ENCODE peak calls at places on chromosomes 6 and 20, in nine cellular contexts. X, V, D, N, B, A, U, J and I are unnamed samples.

GRCh38 chr20:2342243-2342642 is 38.5 kb upstream of the TGM6 start:
- DNase-seq in V (no peak), B (no peak), U (no peak), X (no peak), J (no peak), A (no peak), D (no peak), N (no peak), I (no peak)

GRCh38 chr20:20561841-20562240 is 150.6 kb downstream of the RALGAPA2 start:
- DNase-seq in U (no peak), A (no peak), J (no peak), V (no peak), B (no peak), X (no peak), N (no peak), D (no peak), I (no peak)

GRCh38 chr6:124792386-124792785 is 169.9 kb upstream of the RNF217 start:
- DNase-seq in X (no peak), V (no peak), J (no peak), A (no peak), B (no peak), U (no peak), D (no peak), N (no peak), I (no peak)

GRCh38 chr20:45017859-45018258 is 51.5 kb downstream of the STK4 start:
- DNase-seq in X (no peak), D (no peak), V (no peak), J (no peak), N (no peak), A (no peak), U (no peak), B (no peak), I (no peak)

GRCh38 chr6:51844391-51844735 is 243.1 kb downstream of the PKHD1 start:
- DNase-seq in B (no peak), V (no peak), D (no peak), J (no peak), X (no peak), N (no peak), A (no peak), U (no peak), I (no peak)

GRCh38 chr20:56957737-56958553 is 308.5 kb downstream of the BMP7 start:
- DNase-seq in X (no peak), A (no peak), N (no peak), B (no peak), V (no peak), D (no peak), U (no peak), J (no peak), I (no peak)

GRCh38 chr6:82681119-82681714 is 317.6 kb downstream of the TPBG start:
- DNase-seq in V (no peak), J (no peak), N (no peak), D (no peak), U (no peak), X (no peak), B (no peak), A (no peak), I (no peak)

GRCh38 chr6:15268130-15268908 is 22.4 kb downstream of the JARID2 start:
- DNase-seq in J (no peak), U (no peak), B (no peak), D (no peak), V (no peak), X (no peak), A (no peak), N (no peak), I (no peak)

GRCh38 chr6:168129292-168130167 is 50.5 kb upstream of the FRMD1 start:
- DNase-seq in D (no peak), V (no peak), B (no peak), X (no peak), A (no peak), J (no peak), U (no peak), N (no peak), I (no peak)

GRCh38 chr6:56387621-56388413 is 140.4 kb upstream of the COL21A1 start:
- DNase-seq in N (no peak), A (no peak), D (no peak), X (peak; percentile 69), U (no peak), B (no peak), J (no peak), V (no peak), I (no peak)

GRCh38 chr6:73523434-73524123 is 2.7 kb upstream of the EEF1A1 start:
- DNase-seq in V (peak; percentile 93), X (peak; percentile 86), J (peak; percentile 86), U (peak; percentile 77), N (peak; percentile 16), A (peak; percentile 72), B (peak; percentile 57), D (peak; percentile 88), I (peak; percentile 58)

DNA sequence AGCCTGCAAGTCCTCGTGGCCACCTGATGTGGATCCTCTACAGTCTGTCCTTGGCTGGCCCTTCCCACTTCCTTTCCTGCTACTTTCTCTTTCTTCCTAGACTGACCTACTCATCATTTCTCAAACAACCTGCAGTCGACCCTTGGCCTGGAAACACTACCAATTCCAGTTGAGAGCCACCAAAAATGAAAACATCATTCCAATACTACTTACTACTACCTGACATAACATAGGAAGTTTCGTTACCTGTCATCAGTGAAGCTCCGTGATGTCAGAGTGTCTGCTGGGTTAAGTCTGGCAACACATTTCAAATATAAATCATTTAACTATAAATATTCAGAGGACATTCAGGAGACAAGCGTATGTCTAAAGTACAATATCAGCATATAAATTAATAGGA is 13.8 kb downstream of the GZF1 start:
- DNase-seq in X (no peak), N (no peak), A (no peak), J (no peak), U (no peak), D (no peak), V (no peak), B (no peak), I (no peak)
- H3K4me1 ChIP-seq in X (no peaks in the 10 kb centered on the region), N (no peaks in the 10 kb centered on the region), A (no peaks in the 10 kb centered on the region), J (no peaks in the 10 kb centered on the region), U (no peaks in the 10 kb centered on the region), D (no peaks in the 10 kb centered on the region), V (peaks cover 11% of the 10 kb centered on the region), B (no peaks in the 10 kb centered on the region), I (no peaks in the 10 kb centered on the region)

GRCh38 chr6:146544783-146545182 is 1.1 kb downstream of the RAB32 start:
- DNase-seq in J (no peak), B (peak; percentile 29), V (no peak), X (no peak), A (no peak), N (peak; percentile 27), U (peak; percentile 19), D (peak; percentile 29), I (no peak)
- H3K4me3 ChIP-seq in J (no peak overlapping the region), B (peak overlapping the region; percentile 88), V (peak overlapping the region; percentile 85), X (peak overlapping the region; percentile 87), A (peak overlapping the region; percentile 73), N (peak overlapping the region; percentile 76), U (peak overlapping the region; percentile 90), D (no peak overlapping the region), I (peak overlapping the region; percentile 85)

GRCh38 chr6:90444125-90444745 is 142.6 kb downstream of the MAP3K7 start:
- DNase-seq in A (no peak), J (no peak), X (no peak), D (no peak), V (no peak), U (no peak), B (no peak), N (no peak), I (no peak)

GRCh38 chr6:90446164-90446563 is 140.7 kb downstream of the MAP3K7 start:
- DNase-seq in V (no peak), X (no peak), N (peak; percentile 43), U (no peak), A (no peak), J (no peak), B (peak; percentile 82), D (no peak), I (no peak)

GRCh38 chr6:90450268-90450953 is 136.5 kb downstream of the MAP3K7 start:
- DNase-seq in U (no peak), N (no peak), B (no peak), D (no peak), V (no peak), J (no peak), A (no peak), X (no peak), I (no peak)

GRCh38 chr6:90442366-90442765 is 144.5 kb downstream of the MAP3K7 start:
- DNase-seq in U (no peak), B (peak; percentile 25), X (no peak), V (no peak), D (no peak), N (peak; percentile 22), A (no peak), J (no peak), I (no peak)

GRCh38 chr6:90445533-90446108 is 141.3 kb downstream of the MAP3K7 start:
- DNase-seq in X (no peak), J (no peak), V (no peak), N (no peak), U (no peak), A (no peak), B (no peak), D (no peak), I (no peak)
- H3K4me1 ChIP-seq in X (no peaks in the 10 kb centered on the region), J (no peaks in the 10 kb centered on the region), V (no peaks in the 10 kb centered on the region), N (no peaks in the 10 kb centered on the region), U (no peaks in the 10 kb centered on the region), A (peaks cover 12% of the 10 kb centered on the region), B (no peaks in the 10 kb centered on the region), D (no peaks in the 10 kb centered on the region), I (peaks cover 8% of the 10 kb centered on the region)

DNA sequence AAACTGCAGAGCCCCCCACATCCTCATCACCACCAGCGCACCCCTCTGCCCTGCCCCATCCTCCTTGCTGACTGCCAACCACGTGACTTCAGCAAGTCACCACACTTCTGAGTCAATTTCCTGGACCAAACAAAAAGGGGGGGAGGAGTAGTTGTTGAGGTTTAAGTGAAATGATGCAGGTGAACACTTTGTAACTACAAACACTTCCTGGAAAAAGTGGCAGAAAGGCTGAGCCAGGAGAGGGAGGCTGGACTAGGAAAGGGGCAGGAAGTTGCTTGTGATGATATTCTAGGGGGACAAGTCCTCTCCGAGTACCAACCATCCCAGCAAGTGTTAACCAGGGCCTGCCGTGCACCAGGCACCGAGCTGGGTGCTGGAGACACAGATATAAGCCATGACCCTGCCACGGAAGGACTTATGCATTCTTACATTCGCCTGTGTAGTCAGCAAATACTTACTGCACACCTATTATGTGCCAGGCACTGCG is 67.4 kb downstream of the PREX1 start:
- DNase-seq in U (peak; percentile 29), J (no peak), V (no peak), A (no peak), B (no peak), X (no peak), N (peak; percentile 24), D (no peak), I (no peak)
- H3K4me3 ChIP-seq in U (no peak overlapping the region), J (no peak overlapping the region), V (peak overlapping the region; percentile 2), A (no peak overlapping the region), B (no peak overlapping the region), X (no peak overlapping the region), N (no peak overlapping the region), D (no peak overlapping the region), I (no peak overlapping the region)

DNA sequence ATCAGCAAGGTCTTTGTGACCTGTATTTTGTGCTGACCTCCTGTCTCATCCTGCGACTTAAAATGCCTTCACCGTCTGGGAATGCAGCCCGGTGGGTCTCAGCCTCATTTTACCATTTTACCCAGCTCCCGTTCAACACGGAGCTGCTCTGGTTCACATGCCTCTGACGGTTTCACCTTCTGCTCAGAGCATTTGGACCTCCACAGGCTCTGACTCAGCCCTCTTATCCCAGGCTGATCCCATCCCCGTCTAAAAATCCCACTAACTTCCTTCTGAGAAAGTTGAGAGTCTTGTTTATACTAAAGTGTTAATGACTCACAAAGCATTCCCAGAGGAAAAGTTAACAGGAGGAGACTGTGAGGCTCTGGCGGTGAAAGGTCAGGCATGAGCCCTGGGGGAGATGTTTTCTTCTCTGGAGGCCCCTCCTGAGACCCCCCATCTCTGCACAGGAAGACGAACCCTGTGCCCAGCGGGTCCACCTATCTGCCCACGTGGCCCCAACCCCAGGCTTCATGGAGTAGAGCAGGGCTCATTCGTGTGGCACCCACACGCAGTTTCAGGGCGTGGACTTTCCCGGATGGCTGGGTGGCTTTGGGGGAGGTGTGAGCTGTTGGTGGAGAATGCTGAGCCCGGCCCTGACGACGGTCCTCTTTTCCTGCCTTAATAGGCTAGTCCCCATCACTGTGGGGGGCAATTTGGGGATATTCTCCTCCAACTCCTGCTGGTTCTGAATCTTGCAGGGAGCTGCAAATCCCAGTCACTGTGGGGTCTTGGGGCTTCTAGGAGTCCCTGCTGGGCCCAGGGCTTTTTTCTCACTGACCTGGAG is 3.3 kb upstream of the BIRC7 start:
- DNase-seq in A (no peak), U (peak; percentile 99), N (peak; percentile 96), X (no peak), V (peak; percentile 49), D (no peak), B (peak; percentile 93), J (no peak), I (no peak)
- H3K4me1 ChIP-seq in A (no peaks in the 10 kb centered on the region), U (peaks cover 38% of the 10 kb centered on the region), N (peaks cover 22% of the 10 kb centered on the region), X (peaks cover 60% of the 10 kb centered on the region), V (no peaks in the 10 kb centered on the region), D (no peaks in the 10 kb centered on the region), B (peaks cover 14% of the 10 kb centered on the region), J (no peaks in the 10 kb centered on the region), I (no peaks in the 10 kb centered on the region)